ENCODE peak calls at places on chromosomes 1 and 21, in five cellular contexts. M is esophagus squamous epithelium; J is activated naive CD4-positive, alpha-beta T cell treated with anti-CD3 and anti-CD28 coated beads for 36 hours; P is astrocyte; T is NCI-H1105 treated with DMSO at 0.1 percent for 48 hours. D is an unnamed sample.

GRCh38 chr21:44424608-44425306 is 30.6 kb upstream of the LRRC3 start:
- DNase-seq in P (no peak), J (no peak), M (no peak), T (no peak), D (no peak)

GRCh38 chr1:226457307-226457712 is 49.4 kb upstream of the PARP1 start:
- DNase-seq in M (no peak), J (peak), P (no peak), T (no peak), D (no peak)

GRCh38 chr1:175887981-175888428 is 144.6 kb upstream of the TNR start:
- DNase-seq in J (peak), T (peak), M (no peak), P (no peak), D (no peak)

GRCh38 chr1:7302126-7302525 is 469.0 kb upstream of the VAMP3 start:
- DNase-seq in J (no peak), T (no peak), M (no peak), P (no peak), D (no peak)

GRCh38 chr1:154863702-154864174 is 6.3 kb downstream of the KCNN3 start:
- DNase-seq in J (peak), T (no peak), P (peak), M (no peak), D (no peak)

GRCh38 chr1:59139396-59139795 is 157.5 kb upstream of the FGGY start:
- DNase-seq in T (no peak), P (no peak), J (no peak), M (no peak), D (no peak)

GRCh38 chr21:45329261-45330074 is 41.8 kb upstream of the POFUT2 start:
- DNase-seq in T (no peak), P (no peak), M (no peak), J (no peak), D (no peak)

GRCh38 chr1:113088972-113089371 is 16.0 kb downstream of the LRIG2 start:
- DNase-seq in J (no peak), P (peak), M (no peak), T (no peak), D (no peak)

GRCh38 chr1:210129759-210130158 is 102.8 kb upstream of the SERTAD4 start:
- DNase-seq in T (no peak), J (no peak), P (no peak), M (no peak), D (no peak)

GRCh38 chr1:61221642-61222041 is 139.3 kb downstream of the NFIA start:
- DNase-seq in J (no peak), T (peak), M (no peak), P (no peak), D (no peak)

GRCh38 chr1:169681094-169681493 is 30.3 kb downstream of the SELL start:
- DNase-seq in T (no peak), P (no peak), J (no peak), M (no peak), D (no peak)

GRCh38 chr1:65846911-65847310 is 54.2 kb downstream of the PDE4B start:
- DNase-seq in T (no peak), M (no peak), J (no peak), P (no peak), D (no peak)

GRCh38 chr1:7352364-7352763 is 418.7 kb upstream of the VAMP3 start:
- DNase-seq in T (no peak), M (no peak), J (no peak), P (no peak), D (no peak)

GRCh38 chr1:232600430-232601258 is 29.3 kb downstream of the SIPA1L2 start:
- DNase-seq in P (peak), T (no peak), M (no peak), J (no peak), D (no peak)

GRCh38 chr21:46022551-46023107 is 41.1 kb downstream of the COL6A1 start:
- DNase-seq in J (no peak), T (no peak), M (no peak), P (no peak), D (no peak)

GRCh38 chr1:78047131-78047530 is 1.4 kb downstream of the GIPC2 start:
- DNase-seq in J (no peak), T (peak), M (no peak), P (no peak), D (no peak)

GRCh38 chr1:172394167-172394751 is 26.2 kb upstream of the C1orf105 start:
- DNase-seq in P (no peak), M (no peak), J (peak), T (no peak), D (no peak)

GRCh38 chr1:167439301-167439988 is 78.9 kb downstream of the CD247 start:
- DNase-seq in M (no peak), T (peak), J (peak), P (peak), D (no peak)

GRCh38 chr1:231278100-231278790 is 37.2 kb downstream of the GNPAT start:
- DNase-seq in M (no peak), J (no peak), T (peak), P (no peak), D (no peak)

GRCh38 chr1:196403803-196404690 is 204.2 kb downstream of the KCNT2 start:
- DNase-seq in J (no peak), P (peak), M (no peak), T (no peak), D (no peak)

GRCh38 chr1:36350659-36351171 is 27.3 kb upstream of the EVA1B start:
- DNase-seq in P (peak), J (peak), T (no peak), M (no peak), D (no peak)

GRCh38 chr1:33547574-33547973 is 75.1 kb downstream of the ZSCAN20 start:
- DNase-seq in J (no peak), M (no peak), P (peak), T (no peak), D (no peak)

GRCh38 chr1:179586107-179586823 is 5.4 kb upstream of the TDRD5 start:
- DNase-seq in M (no peak), J (peak), P (peak), T (peak), D (no peak)

GRCh38 chr1:80375662-80376061 is 1369.1 kb upstream of the ADGRL4 start:
- DNase-seq in P (peak), J (no peak), T (no peak), M (no peak), D (no peak)

GRCh38 chr1:12166834-12167492 is at the start of gene TNFRSF1B:
- DNase-seq in P (no peak), M (no peak), T (no peak), J (peak), D (no peak)

GRCh38 chr21:36854391-36854790 is 112.1 kb downstream of the HLCS start:
- DNase-seq in M (no peak), J (peak), P (no peak), T (no peak), D (no peak)

GRCh38 chr1:169044296-169044695 is 62.2 kb upstream of the ATP1B1 start:
- DNase-seq in J (peak), P (no peak), T (no peak), M (no peak), D (no peak)

D was measured in cortex of kidney.